ENCODE peak calls at places on chromosome 7, in four cellular contexts. One of them, this sample, is unnamed.

GRCh38 chr7:42480304-42480665 is 243.3 kb upstream of the GLI3 start:
- DNase-seq in stimulated activated CD8-positive, alpha-beta memory T cell treated with anti-CD3 and anti-CD28 coated beads, Interleukin-12 subunit alpha, Interleukin-12 subunit beta, amount 100 ng/mL, for 1 hour: no peak
- DNase-seq in NCI-H2171 treated with DMSO at 0.1 percent for 48 hours: no peak
- DNase-seq in GM04503: no peak
- DNase-seq in this sample: no peak

GRCh38 chr7:17302575-17303142 is 4.2 kb downstream of the AHR start:
- DNase-seq in stimulated activated CD8-positive, alpha-beta memory T cell treated with anti-CD3 and anti-CD28 coated beads, Interleukin-12 subunit alpha, Interleukin-12 subunit beta, amount 100 ng/mL, for 1 hour: no peak
- DNase-seq in NCI-H2171 treated with DMSO at 0.1 percent for 48 hours: no peak
- DNase-seq in GM04503: no peak
- DNase-seq in this sample: no peak

GRCh38 chr7:6530626-6531491 is 20.4 kb downstream of the GRID2IP start:
- DNase-seq in stimulated activated CD8-positive, alpha-beta memory T cell treated with anti-CD3 and anti-CD28 coated beads, Interleukin-12 subunit alpha, Interleukin-12 subunit beta, amount 100 ng/mL, for 1 hour: peak; percentile 43
- DNase-seq in NCI-H2171 treated with DMSO at 0.1 percent for 48 hours: peak; percentile 25
- DNase-seq in GM04503: no peak
- DNase-seq in this sample: peak; percentile 50

GRCh38 chr7:156019308-156019707 is 207.0 kb upstream of the SHH start:
- DNase-seq in stimulated activated CD8-positive, alpha-beta memory T cell treated with anti-CD3 and anti-CD28 coated beads, Interleukin-12 subunit alpha, Interleukin-12 subunit beta, amount 100 ng/mL, for 1 hour: no peak
- DNase-seq in NCI-H2171 treated with DMSO at 0.1 percent for 48 hours: no peak
- DNase-seq in GM04503: no peak
- DNase-seq in this sample: no peak

GRCh38 chr7:44045226-44046014 is 918 bp downstream of the DBNL start:
- DNase-seq in stimulated activated CD8-positive, alpha-beta memory T cell treated with anti-CD3 and anti-CD28 coated beads, Interleukin-12 subunit alpha, Interleukin-12 subunit beta, amount 100 ng/mL, for 1 hour: no peak
- DNase-seq in NCI-H2171 treated with DMSO at 0.1 percent for 48 hours: no peak
- DNase-seq in GM04503: no peak
- DNase-seq in this sample: no peak

GRCh38 chr7:147207988-147208387 is 1091.4 kb downstream of the CNTNAP2 start:
- DNase-seq in stimulated activated CD8-positive, alpha-beta memory T cell treated with anti-CD3 and anti-CD28 coated beads, Interleukin-12 subunit alpha, Interleukin-12 subunit beta, amount 100 ng/mL, for 1 hour: no peak
- DNase-seq in NCI-H2171 treated with DMSO at 0.1 percent for 48 hours: no peak
- DNase-seq in GM04503: no peak
- DNase-seq in this sample: no peak

GRCh38 chr7:157940497-157940896 is 603.7 kb downstream of the DNAJB6 start:
- DNase-seq in stimulated activated CD8-positive, alpha-beta memory T cell treated with anti-CD3 and anti-CD28 coated beads, Interleukin-12 subunit alpha, Interleukin-12 subunit beta, amount 100 ng/mL, for 1 hour: no peak
- DNase-seq in NCI-H2171 treated with DMSO at 0.1 percent for 48 hours: no peak
- DNase-seq in GM04503: no peak
- DNase-seq in this sample: no peak

GRCh38 chr7:380724-381210 is 90.8 kb downstream of the FOXL3 start:
- DNase-seq in stimulated activated CD8-positive, alpha-beta memory T cell treated with anti-CD3 and anti-CD28 coated beads, Interleukin-12 subunit alpha, Interleukin-12 subunit beta, amount 100 ng/mL, for 1 hour: no peak
- DNase-seq in NCI-H2171 treated with DMSO at 0.1 percent for 48 hours: no peak
- DNase-seq in GM04503: no peak
- DNase-seq in this sample: no peak

GRCh38 chr7:1738956-1739355 is 68.9 kb downstream of the ELFN1 start:
- DNase-seq in stimulated activated CD8-positive, alpha-beta memory T cell treated with anti-CD3 and anti-CD28 coated beads, Interleukin-12 subunit alpha, Interleukin-12 subunit beta, amount 100 ng/mL, for 1 hour: no peak
- DNase-seq in NCI-H2171 treated with DMSO at 0.1 percent for 48 hours: no peak
- DNase-seq in GM04503: no peak
- DNase-seq in this sample: no peak

GRCh38 chr7:117582219-117582704 is 102.4 kb downstream of the CFTR start:
- DNase-seq in stimulated activated CD8-positive, alpha-beta memory T cell treated with anti-CD3 and anti-CD28 coated beads, Interleukin-12 subunit alpha, Interleukin-12 subunit beta, amount 100 ng/mL, for 1 hour: no peak
- DNase-seq in NCI-H2171 treated with DMSO at 0.1 percent for 48 hours: no peak
- DNase-seq in GM04503: peak; percentile 70
- DNase-seq in this sample: no peak

GRCh38 chr7:30929686-30930085 is 18.0 kb downstream of the AQP1 start:
- DNase-seq in stimulated activated CD8-positive, alpha-beta memory T cell treated with anti-CD3 and anti-CD28 coated beads, Interleukin-12 subunit alpha, Interleukin-12 subunit beta, amount 100 ng/mL, for 1 hour: no peak
- DNase-seq in NCI-H2171 treated with DMSO at 0.1 percent for 48 hours: no peak
- DNase-seq in GM04503: no peak
- DNase-seq in this sample: no peak

GRCh38 chr7:134671670-134672069 is 25.0 kb downstream of the BPGM start:
- DNase-seq in stimulated activated CD8-positive, alpha-beta memory T cell treated with anti-CD3 and anti-CD28 coated beads, Interleukin-12 subunit alpha, Interleukin-12 subunit beta, amount 100 ng/mL, for 1 hour: no peak
- DNase-seq in NCI-H2171 treated with DMSO at 0.1 percent for 48 hours: no peak
- DNase-seq in GM04503: no peak
- DNase-seq in this sample: no peak

GRCh38 chr7:102433319-102434038 is at the start of gene ORAI2:
- DNase-seq in stimulated activated CD8-positive, alpha-beta memory T cell treated with anti-CD3 and anti-CD28 coated beads, Interleukin-12 subunit alpha, Interleukin-12 subunit beta, amount 100 ng/mL, for 1 hour: peak; percentile 77
- DNase-seq in NCI-H2171 treated with DMSO at 0.1 percent for 48 hours: peak; percentile 44
- DNase-seq in GM04503: no peak
- DNase-seq in this sample: peak; percentile 88

GRCh38 chr7:66419210-66419609 is 209.5 kb upstream of the KCTD7 start:
- DNase-seq in stimulated activated CD8-positive, alpha-beta memory T cell treated with anti-CD3 and anti-CD28 coated beads, Interleukin-12 subunit alpha, Interleukin-12 subunit beta, amount 100 ng/mL, for 1 hour: no peak
- DNase-seq in NCI-H2171 treated with DMSO at 0.1 percent for 48 hours: no peak
- DNase-seq in GM04503: no peak
- DNase-seq in this sample: no peak

GRCh38 chr7:100900978-100901377 is 5.3 kb upstream of the ACHE start:
- DNase-seq in stimulated activated CD8-positive, alpha-beta memory T cell treated with anti-CD3 and anti-CD28 coated beads, Interleukin-12 subunit alpha, Interleukin-12 subunit beta, amount 100 ng/mL, for 1 hour: no peak
- DNase-seq in NCI-H2171 treated with DMSO at 0.1 percent for 48 hours: no peak
- DNase-seq in GM04503: no peak
- DNase-seq in this sample: no peak

GRCh38 chr7:133691727-133692450 is 435.3 kb upstream of the LRGUK start:
- DNase-seq in stimulated activated CD8-positive, alpha-beta memory T cell treated with anti-CD3 and anti-CD28 coated beads, Interleukin-12 subunit alpha, Interleukin-12 subunit beta, amount 100 ng/mL, for 1 hour: no peak
- DNase-seq in NCI-H2171 treated with DMSO at 0.1 percent for 48 hours: no peak
- DNase-seq in GM04503: peak; percentile 42
- DNase-seq in this sample: no peak